ENCODE peak calls at places on chromosome X, in nine cellular contexts. A is fibroblast of the aortic adventitia, L is endodermal cell, W is heart left ventricle, I is GM12865, K is choroid plexus epithelial cell, O is fibroblast of mammary gland, S is uterus, T is brain microvascular endothelial cell. N is an unnamed sample.
A peak's percentile ranks its signal among the peaks of the same experiment; 100 is the strongest.

GRCh38 chrX:10177004-10177396 is 20.2 kb downstream of the CLCN4 start:
- DNase-seq in T (no peak), K (no peak), O (no peak), I (no peak), L (no peak), S (no peak), A (no peak), W (no peak), N (no peak)

GRCh38 chrX:66015906-66016689 is 23.8 kb downstream of the VSIG4 start:
- DNase-seq in T (no peak), O (no peak), I (peak; percentile 45), S (no peak), A (no peak), K (no peak), L (no peak), W (no peak), N (no peak)

GRCh38 chrX:51459125-51459524 is 37.3 kb downstream of the NUDT11 start:
- DNase-seq in K (peak; percentile 41), T (peak; percentile 31), L (no peak), W (no peak), O (peak; percentile 48), S (no peak), A (peak; percentile 32), I (peak; percentile 39), N (peak; percentile 24)

GRCh38 chrX:10010686-10011085 is 43.5 kb downstream of the CLDN34 start:
- DNase-seq in I (no peak), O (no peak), L (no peak), W (no peak), K (peak; percentile 62), S (no peak), A (no peak), T (no peak), N (peak; percentile 61)

GRCh38 chrX:25017667-25018247 is 2.0 kb upstream of the ARX start:
- DNase-seq in S (no peak), A (no peak), W (no peak), I (no peak), O (no peak), K (no peak), L (peak; percentile 71), T (no peak), N (no peak)

GRCh38 chrX:20680998-20681397 is 414.3 kb upstream of the RPS6KA3 start:
- DNase-seq in W (no peak), K (peak; percentile 8), I (no peak), A (peak; percentile 2), S (no peak), L (no peak), T (no peak), O (peak; percentile 83), N (peak; percentile 51)

GRCh38 chrX:113399501-113400192 is 559.0 kb upstream of the AMOT start:
- DNase-seq in T (no peak), O (peak; percentile 46), W (no peak), K (no peak), I (no peak), A (peak; percentile 31), S (no peak), L (no peak), N (peak; percentile 33)

GRCh38 chrX:113522814-113523213 is 682.2 kb upstream of the AMOT start:
- DNase-seq in L (no peak), S (no peak), W (no peak), O (peak; percentile 25), A (peak; percentile 22), T (no peak), I (peak; percentile 46), K (no peak), N (no peak)

GRCh38 chrX:68894513-68895338 is 65.9 kb downstream of the EFNB1 start:
- DNase-seq in W (peak; percentile 86), K (peak; percentile 38), T (peak; percentile 6), I (no peak), S (peak; percentile 46), O (peak; percentile 20), A (peak; percentile 48), L (peak; percentile 64), N (peak; percentile 30)

GRCh38 chrX:87409113-87409841 is 108.3 kb upstream of the KLHL4 start:
- DNase-seq in L (no peak), K (peak; percentile 93), S (peak; percentile 73), T (peak; percentile 78), O (peak; percentile 89), A (peak; percentile 87), I (no peak), W (peak; percentile 43), N (no peak)

GRCh38 chrX:118420462-118420861 is 74.6 kb downstream of the WDR44 start:
- DNase-seq in K (peak; percentile 89), O (peak; percentile 67), I (peak; percentile 23), W (no peak), A (peak; percentile 46), S (no peak), L (no peak), T (peak; percentile 46), N (peak; percentile 5)

DNA sequence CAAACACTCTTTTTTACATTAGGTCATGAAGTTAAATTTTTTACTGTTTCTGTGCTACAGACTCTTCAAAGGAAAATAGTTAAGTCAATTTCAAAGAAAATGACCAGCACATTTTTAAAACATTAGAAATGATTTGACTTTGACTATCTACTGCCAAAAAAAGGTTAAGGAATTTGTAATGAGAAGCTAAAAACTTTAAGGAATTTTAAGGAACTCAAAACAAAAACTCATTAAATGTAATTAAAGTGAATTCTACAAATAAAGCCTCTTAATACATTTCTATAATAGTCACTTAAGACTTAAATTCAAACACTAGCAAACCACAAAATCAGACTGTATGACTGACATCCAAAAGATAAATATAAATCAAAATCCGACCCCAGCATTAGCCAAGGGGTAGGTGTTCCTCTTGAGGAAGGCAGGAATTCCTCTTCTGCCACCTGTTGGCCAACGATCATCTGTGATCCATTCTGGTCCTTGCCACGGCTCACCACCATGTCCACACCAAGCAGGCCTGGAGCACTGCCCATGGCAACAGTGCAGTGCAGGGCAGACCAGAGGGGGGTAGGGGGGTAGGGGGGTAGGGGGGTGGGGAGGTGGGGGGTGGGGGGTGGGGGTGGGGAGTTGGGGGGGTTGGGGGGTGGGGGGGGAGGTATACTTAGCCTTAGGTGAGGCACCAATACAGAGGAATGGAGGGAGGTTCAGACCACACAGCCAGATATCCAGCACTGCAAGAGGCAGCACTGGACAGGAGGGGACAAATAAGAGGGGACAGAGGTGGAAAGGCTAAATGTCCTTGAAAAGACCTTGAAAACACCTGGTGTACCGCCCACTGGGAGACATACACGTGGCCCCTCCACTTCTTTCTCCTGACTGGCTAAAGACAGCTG is 287.4 kb downstream of the CHIC1 start:
- DNase-seq in I (peak; percentile 20), T (peak; percentile 29), L (peak; percentile 61), K (peak; percentile 53), O (peak; percentile 42), A (peak; percentile 37), S (peak; percentile 24), W (no peak), N (peak; percentile 6)
- H3K4me3 ChIP-seq in I (no peak overlapping the region), T (peak overlapping the region; percentile 62), L (no peak overlapping the region), K (no peak overlapping the region), O (peak overlapping the region; percentile 57), A (peak overlapping the region; percentile 70), S (peak overlapping the region; percentile 38), W (peak overlapping the region; percentile 78), N (no peak overlapping the region)

GRCh38 chrX:116657071-116657470 is 194.3 kb upstream of the CT83 start:
- DNase-seq in K (no peak), I (no peak), W (no peak), O (no peak), S (no peak), T (no peak), A (no peak), L (no peak), N (no peak)
- TF ChIP-seq CTCF in K (no peak), I (no peak), W (no peak), O (no peak), S (no peak), T (no peak), A (no peak), L (peak; percentile 57), N (no peak)

DNA sequence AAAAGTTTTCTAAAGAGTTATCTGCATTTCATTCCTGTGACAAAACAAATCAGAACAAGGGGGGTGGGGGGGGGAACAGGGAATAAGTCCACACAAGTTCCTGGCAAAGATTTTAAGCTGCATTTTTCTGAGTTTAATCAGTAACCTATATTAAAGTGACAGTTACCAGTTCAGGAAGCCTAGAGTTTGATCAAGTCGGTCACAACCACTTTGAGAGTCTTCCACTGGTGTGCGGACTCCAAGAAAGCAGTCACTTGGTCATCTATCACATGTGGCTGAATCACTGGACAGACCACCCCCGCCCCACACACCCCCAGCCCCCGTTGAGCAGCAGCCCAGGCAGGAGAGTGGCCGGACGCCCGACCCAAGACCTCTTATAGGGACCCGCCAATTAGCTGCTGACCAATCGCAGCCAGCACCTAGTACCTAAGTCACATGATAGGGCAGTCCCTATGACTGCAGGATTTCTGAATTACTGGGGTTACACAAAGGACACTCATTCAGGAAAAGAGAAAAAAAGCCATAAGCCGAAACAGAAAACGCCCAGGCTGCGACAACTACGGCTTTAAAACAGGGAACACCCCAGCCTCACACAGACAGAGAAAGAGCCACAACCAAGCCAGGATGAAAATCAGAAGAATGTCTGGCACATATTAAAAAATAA is 569.4 kb upstream of the DIPK2B start:
- DNase-seq in L (no peak), K (peak; percentile 96), T (peak; percentile 90), O (peak; percentile 85), W (peak; percentile 67), I (peak; percentile 72), A (peak; percentile 94), S (peak; percentile 76), N (peak; percentile 92)
- H3K4me3 ChIP-seq in L (no peak overlapping the region), K (peak overlapping the region; percentile 66), T (peak overlapping the region; percentile 70), O (peak overlapping the region; percentile 83), W (peak overlapping the region; percentile 62), I (peak overlapping the region; percentile 41), A (peak overlapping the region; percentile 67), S (peak overlapping the region; percentile 44), N (peak overlapping the region; percentile 72)

GRCh38 chrX:41984628-41985027 is 61.3 kb upstream of the CASK start:
- DNase-seq in O (peak; percentile 4), S (no peak), T (no peak), K (no peak), W (no peak), I (no peak), L (no peak), A (no peak), N (no peak)
- TF ChIP-seq CTCF in O (no peak), S (no peak), T (no peak), K (no peak), W (no peak), I (no peak), L (no peak), A (no peak), N (no peak)

GRCh38 chrX:40845331-40845911 is 110.1 kb upstream of the MED14 start:
- DNase-seq in T (peak; percentile 90), A (peak; percentile 93), S (peak; percentile 29), I (no peak), O (peak; percentile 91), K (peak; percentile 95), W (peak; percentile 43), L (peak; percentile 75), N (peak; percentile 95)
- H3K4me3 ChIP-seq in T (peak overlapping the region; percentile 20), A (peak overlapping the region; percentile 6), S (no peak overlapping the region), I (no peak overlapping the region), O (no peak overlapping the region), K (no peak overlapping the region), W (no peak overlapping the region), L (no peak overlapping the region), N (peak overlapping the region; percentile 26)

N was measured in AG10803.